ENCODE peak calls at places on chromosomes 5 and 9, in four cellular contexts. W is OCI-LY7, H is PC-9, C is ascending aorta. A is an unnamed sample.

GRCh38 chr9:14288433-14288832 is 25.5 kb downstream of the NFIB start:
- DNase-seq in W (no peak), H (no peak), C (no peak), A (no peak)

GRCh38 chr9:32294051-32294600 is 90.3 kb upstream of the ACO1 start:
- DNase-seq in W (no peak), H (peak; percentile 38), C (no peak), A (no peak)

GRCh38 chr5:127492854-127493738 is 24.3 kb upstream of the PRRC1 start:
- DNase-seq in W (peak; percentile 53), H (peak; percentile 37), C (no peak), A (no peak)

GRCh38 chr5:76487784-76488183 is 84.7 kb downstream of the IQGAP2 start:
- DNase-seq in W (no peak), H (no peak), C (no peak), A (no peak)

GRCh38 chr5:65229841-65230240 is 251.9 kb downstream of the ADAMTS6 start:
- DNase-seq in W (no peak), H (no peak), C (no peak), A (no peak)

GRCh38 chr9:132002827-132003704 is 76.6 kb downstream of the MED27 start:
- DNase-seq in W (no peak), H (no peak), C (no peak), A (no peak)

GRCh38 chr9:110142868-110143866 is 64.8 kb downstream of the C9orf152 start:
- DNase-seq in W (peak; percentile 91), H (no peak), C (no peak), A (no peak)

GRCh38 chr9:137611623-137612609 is 6.4 kb downstream of the ARRDC1 start:
- DNase-seq in W (peak; percentile 30), H (peak; percentile 99), C (no peak), A (peak; percentile 56)

GRCh38 chr9:81116340-81117207 is 572.8 kb downstream of the TLE1 start:
- DNase-seq in W (no peak), H (no peak), C (no peak), A (no peak)

GRCh38 chr5:96150007-96150406 is 188.4 kb upstream of the ELL2 start:
- DNase-seq in W (no peak), H (no peak), C (no peak), A (no peak)

GRCh38 chr5:134551891-134552290 is 26.4 kb downstream of the JADE2 start:
- DNase-seq in W (no peak), H (no peak), C (no peak), A (no peak)

GRCh38 chr9:6426117-6426516 is 13.1 kb downstream of the UHRF2 start:
- DNase-seq in W (no peak), H (no peak), C (no peak), A (no peak)

GRCh38 chr9:27462846-27463245 is 61.2 kb upstream of the IFNK start:
- DNase-seq in W (no peak), H (no peak), C (no peak), A (no peak)

GRCh38 chr9:129774791-129775149 is 21.9 kb upstream of the PTGES start:
- DNase-seq in W (no peak), H (no peak), C (no peak), A (no peak)

GRCh38 chr5:144309265-144309664 is 138.6 kb downstream of the KCTD16 start:
- DNase-seq in W (no peak), H (no peak), C (no peak), A (no peak)

GRCh38 chr9:127415158-127415557 is 9.0 kb upstream of the ZNF79 start:
- DNase-seq in W (no peak), H (no peak), C (no peak), A (no peak)

GRCh38 chr9:127419306-127419705 is 4.9 kb upstream of the ZNF79 start:
- DNase-seq in W (no peak), H (no peak), C (no peak), A (no peak)

GRCh38 chr9:127418037-127418471 is 6.1 kb upstream of the ZNF79 start:
- DNase-seq in W (peak; percentile 51), H (no peak), C (no peak), A (no peak)

GRCh38 chr9:127415657-127416056 is 8.5 kb upstream of the ZNF79 start:
- DNase-seq in W (no peak), H (no peak), C (no peak), A (no peak)

GRCh38 chr9:127417130-127418036 is 6.8 kb upstream of the ZNF79 start:
- DNase-seq in W (no peak), H (peak; percentile 79), C (no peak), A (no peak)
- TF ChIP-seq CTCF in W (no peak), H (no peak), C (no peak), A (no peak)

DNA sequence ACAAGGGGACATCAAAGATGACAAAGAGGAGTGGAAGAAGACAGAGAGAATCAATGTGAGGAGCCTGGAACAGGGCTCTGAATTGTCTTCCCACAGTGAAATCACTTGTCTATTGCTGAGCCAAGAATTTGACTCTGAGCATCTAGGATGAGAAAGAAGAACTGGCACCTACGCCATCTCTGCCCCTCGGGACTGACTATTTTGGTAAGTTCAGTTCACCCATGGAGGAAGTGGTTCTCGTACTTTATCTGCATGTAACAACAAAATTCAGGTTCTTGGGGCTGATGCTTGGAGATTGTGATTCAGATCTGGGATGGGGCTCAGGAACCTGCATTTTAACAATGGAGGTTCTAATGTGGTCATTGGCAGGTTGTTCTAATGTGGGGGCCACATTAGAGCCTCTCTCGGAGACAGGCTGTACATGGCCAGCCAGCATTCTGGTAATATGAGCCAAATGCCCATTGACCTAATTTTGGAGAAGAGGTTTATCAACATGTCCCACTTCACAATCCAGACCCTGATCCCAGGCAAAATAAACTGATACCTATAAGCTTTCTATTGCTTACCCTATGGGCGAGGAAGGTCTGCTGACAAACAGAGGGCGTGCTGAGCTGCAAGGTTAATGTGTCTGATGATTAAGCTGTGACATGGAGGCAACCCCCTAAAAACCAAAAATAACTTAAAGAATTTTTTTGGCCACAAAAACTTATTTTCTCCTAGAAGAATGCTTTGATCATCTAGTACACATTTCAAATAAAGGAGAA is 2.7 kb upstream of the IL12B start:
- DNase-seq in W (peak; percentile 75), H (no peak), C (no peak), A (no peak)
- TF ChIP-seq CTCF in W (peak; percentile 50), H (no peak), C (no peak), A (no peak)

DNA sequence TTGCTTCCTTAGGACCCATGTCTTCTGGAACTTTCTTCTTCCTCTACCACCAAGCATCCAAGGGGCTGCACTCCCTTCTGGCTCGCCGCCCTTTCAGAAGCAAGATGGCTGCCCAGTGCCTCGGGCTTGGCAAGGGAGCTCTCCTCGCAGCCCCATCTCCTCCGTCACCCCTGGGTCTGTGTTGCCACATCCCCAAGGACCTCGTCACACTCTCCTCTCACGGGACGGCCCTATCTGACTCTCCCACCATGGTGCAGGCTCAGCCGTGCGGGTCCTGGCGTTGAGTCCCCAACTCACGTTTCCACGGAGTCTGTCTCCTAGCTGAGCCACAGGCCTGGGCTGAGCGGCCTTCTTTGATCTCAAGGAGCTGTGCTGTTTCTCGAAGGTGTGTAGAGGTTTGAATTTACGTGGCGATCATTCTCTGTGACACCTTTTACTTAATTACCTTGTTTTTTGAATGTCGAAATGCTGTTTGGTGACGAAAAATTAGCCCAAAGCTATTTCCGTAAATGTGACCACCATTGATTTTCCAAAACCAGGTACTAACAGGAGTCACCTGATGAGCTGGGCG is 15.0 kb upstream of the SCGB3A1 start:
- DNase-seq in W (no peak), H (no peak), C (no peak), A (no peak)
- TF ChIP-seq CTCF in W (peak; percentile 28), H (peak; percentile 10), C (no peak), A (no peak)

DNA sequence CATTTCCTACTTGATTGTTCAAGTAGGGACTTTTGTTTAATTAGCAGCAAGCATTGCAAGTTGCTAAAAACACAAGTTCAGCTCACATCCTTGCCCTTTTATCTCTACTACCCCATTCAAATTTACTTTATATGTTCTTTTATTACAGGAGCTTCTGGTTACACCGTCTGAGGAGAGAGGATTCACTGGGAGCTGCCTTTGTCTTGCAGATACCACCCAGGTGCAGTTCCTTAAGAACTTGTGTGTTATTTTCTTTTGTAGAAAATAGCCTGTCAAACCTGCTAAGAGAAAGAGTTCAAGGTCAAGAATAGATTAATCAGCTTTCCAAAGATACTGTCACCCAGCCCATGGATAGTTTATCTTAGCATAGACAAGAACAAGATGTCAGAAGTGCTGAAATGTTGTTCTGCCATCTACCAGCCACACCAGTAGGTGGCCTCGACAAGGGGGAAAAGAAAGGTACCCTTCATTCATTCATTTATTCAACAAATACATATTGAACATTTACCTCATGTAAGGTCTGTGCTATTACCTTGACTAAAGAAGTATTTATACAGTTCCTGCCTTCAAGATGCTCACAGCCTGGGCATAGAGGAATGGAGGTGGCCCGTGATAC is 750.3 kb downstream of the MAT2B start:
- DNase-seq in W (no peak), H (no peak), C (no peak), A (no peak)
- TF ChIP-seq CTCF in W (peak; percentile 15), H (no peak), C (no peak), A (no peak)

DNA sequence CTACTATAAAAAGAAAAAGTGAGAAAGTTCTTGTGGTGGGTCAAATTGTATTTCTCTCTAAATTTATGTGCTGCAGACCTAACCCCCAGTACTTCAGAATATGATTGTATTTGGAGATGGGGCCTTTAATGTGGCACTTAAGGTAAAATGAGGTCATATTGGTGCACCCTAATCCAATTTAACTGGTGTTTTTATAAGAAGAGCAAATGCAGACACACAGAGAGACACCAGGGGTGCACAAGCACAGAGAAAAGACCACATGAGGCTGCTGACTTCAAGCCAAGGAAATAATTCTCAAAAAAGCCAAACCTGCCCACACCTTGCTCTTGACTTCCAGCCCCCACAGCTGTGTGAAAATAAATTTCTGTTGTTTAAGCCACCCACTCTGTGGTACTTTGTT is 80.2 kb upstream of the HTR4 start:
- DNase-seq in W (no peak), H (no peak), C (no peak), A (no peak)
- TF ChIP-seq CTCF in W (peak; percentile 32), H (peak; percentile 30), C (no peak), A (no peak)